ENCODE peak calls at places on chromosome 1, in ten cellular contexts. C, O, B, U, G, J, Y, H, Z and L are unnamed samples.

GRCh38 chr1:57307382-57307781 is 116.5 kb downstream of the DAB1 start:
- DNase-seq in C (peak), O (peak), B (no peak), U (no peak), G (peak), J (peak), Y (no peak), H (peak), Z (no peak), L (peak)

GRCh38 chr1:22343456-22344426 is 107.9 kb upstream of the ZBTB40 start:
- DNase-seq in C (no peak), O (no peak), B (no peak), U (no peak), G (no peak), J (no peak), Y (no peak), H (no peak), Z (no peak), L (no peak)

GRCh38 chr1:206672011-206672688 is 12.6 kb upstream of the MAPKAPK2 start:
- DNase-seq in C (no peak), O (no peak), B (no peak), U (no peak), G (no peak), J (no peak), Y (no peak), H (no peak), Z (no peak), L (peak)

GRCh38 chr1:153192697-153193096 is 10.5 kb upstream of the LELP1 start:
- DNase-seq in C (no peak), O (no peak), B (no peak), U (no peak), G (no peak), J (no peak), Y (peak), H (peak), Z (peak), L (peak)

GRCh38 chr1:151024540-151025146 is 11.7 kb upstream of the BNIPL start:
- DNase-seq in C (peak), O (peak), B (no peak), U (peak), G (peak), J (peak), Y (peak), H (peak), Z (peak), L (peak)

GRCh38 chr1:109891930-109892329 is 18.7 kb upstream of the CSF1 start:
- DNase-seq in C (no peak), O (no peak), B (no peak), U (no peak), G (no peak), J (no peak), Y (no peak), H (no peak), Z (no peak), L (no peak)

GRCh38 chr1:44696789-44697188 is 22.3 kb downstream of the ARMH1 start:
- DNase-seq in C (peak), O (peak), B (no peak), U (no peak), G (no peak), J (peak), Y (no peak), H (peak), Z (no peak), L (no peak)

GRCh38 chr1:186283374-186283773 is 91.7 kb downstream of the TPR start:
- DNase-seq in C (no peak), O (no peak), B (no peak), U (no peak), G (no peak), J (no peak), Y (no peak), H (no peak), Z (no peak), L (no peak)

GRCh38 chr1:227541796-227542152 is 21.6 kb upstream of the ZNF678 start:
- DNase-seq in C (no peak), O (no peak), B (no peak), U (no peak), G (no peak), J (peak), Y (no peak), H (no peak), Z (no peak), L (no peak)

GRCh38 chr1:37714689-37715088 is 22.4 kb downstream of the CDCA8 start:
- DNase-seq in C (no peak), O (no peak), B (no peak), U (no peak), G (no peak), J (no peak), Y (no peak), H (no peak), Z (no peak), L (no peak)

GRCh38 chr1:184753608-184754478 is 815 bp downstream of the EDEM3 start:
- DNase-seq in C (peak), O (no peak), B (peak), U (peak), G (peak), J (peak), Y (no peak), H (peak), Z (peak), L (peak)

GRCh38 chr1:89525169-89525855 is 683 bp downstream of the LRRC8B start:
- DNase-seq in C (peak), O (peak), B (no peak), U (no peak), G (no peak), J (peak), Y (no peak), H (peak), Z (no peak), L (peak)

GRCh38 chr1:1318131-1318652 is 6.3 kb downstream of the INTS11 start:
- DNase-seq in C (peak), O (no peak), B (no peak), U (peak), G (no peak), J (no peak), Y (no peak), H (no peak), Z (peak), L (peak)

GRCh38 chr1:116934586-116935207 is 25.0 kb downstream of the PTGFRN start:
- DNase-seq in C (no peak), O (no peak), B (no peak), U (peak), G (no peak), J (no peak), Y (no peak), H (peak), Z (peak), L (no peak)

GRCh38 chr1:35570589-35571137 is 2.5 kb upstream of the TFAP2E start:
- DNase-seq in C (no peak), O (no peak), B (no peak), U (no peak), G (no peak), J (no peak), Y (no peak), H (no peak), Z (peak), L (no peak)

GRCh38 chr1:59511476-59512465 is 214.9 kb downstream of the FGGY start:
- DNase-seq in C (no peak), O (no peak), B (no peak), U (peak), G (no peak), J (no peak), Y (no peak), H (no peak), Z (no peak), L (no peak)

GRCh38 chr1:212488436-212489283 is 55.9 kb downstream of the NENF start:
- DNase-seq in C (peak), O (peak), B (no peak), U (peak), G (no peak), J (peak), Y (peak), H (peak), Z (peak), L (peak)

GRCh38 chr1:19436716-19437476 is 48.4 kb downstream of the CAPZB start:
- DNase-seq in C (peak), O (no peak), B (no peak), U (peak), G (no peak), J (no peak), Y (no peak), H (no peak), Z (no peak), L (peak)

GRCh38 chr1:7679873-7680790 is 91.0 kb upstream of the VAMP3 start:
- DNase-seq in C (no peak), O (peak), B (no peak), U (no peak), G (peak), J (peak), Y (no peak), H (peak), Z (peak), L (peak)

GRCh38 chr1:184530226-184530625 is 143.4 kb downstream of the C1orf21 start:
- DNase-seq in C (no peak), O (no peak), B (no peak), U (no peak), G (no peak), J (no peak), Y (no peak), H (no peak), Z (no peak), L (no peak)

GRCh38 chr1:156711011-156711817 is 5.8 kb upstream of the CRABP2 start:
- DNase-seq in C (no peak), O (no peak), B (no peak), U (peak), G (no peak), J (no peak), Y (no peak), H (no peak), Z (peak), L (no peak)

GRCh38 chr1:200409203-200409760 is 554 bp downstream of the ZNF281 start:
- DNase-seq in C (peak), O (peak), B (no peak), U (no peak), G (peak), J (peak), Y (no peak), H (peak), Z (peak), L (no peak)